ENCODE peak calls at places on chromosomes 4 and X, in eight cellular contexts. One of them, this sample, is unnamed.

GRCh38 chr4:156560701-156561100 is 410.9 kb downstream of the PDGFC start:
- DNase-seq in MM.1S: no peak
- DNase-seq in SK-N-SH: no peak
- DNase-seq in Karpas-422: no peak
- DNase-seq in HCT116: no peak
- DNase-seq in GM23248: peak; percentile 24
- DNase-seq in GM23338: no peak
- DNase-seq in hepatocyte: no peak
- DNase-seq in this sample: no peak

GRCh38 chrX:100368167-100368566 is 41.9 kb downstream of the PCDH19 start:
- DNase-seq in MM.1S: peak; percentile 23
- DNase-seq in SK-N-SH: peak; percentile 21
- DNase-seq in Karpas-422: peak; percentile 81
- DNase-seq in HCT116: peak; percentile 4
- DNase-seq in GM23248: peak; percentile 22
- DNase-seq in GM23338: peak; percentile 49
- DNase-seq in hepatocyte: peak; percentile 19
- DNase-seq in this sample: peak; percentile 11

GRCh38 chr4:76681996-76682395 is 215.9 kb downstream of the SOWAHB start:
- DNase-seq in MM.1S: no peak
- DNase-seq in SK-N-SH: no peak
- DNase-seq in Karpas-422: no peak
- DNase-seq in HCT116: no peak
- DNase-seq in GM23248: no peak
- DNase-seq in GM23338: no peak
- DNase-seq in hepatocyte: no peak
- DNase-seq in this sample: no peak

GRCh38 chr4:5893013-5893580 is at the start of gene CRMP1:
- DNase-seq in MM.1S: no peak
- DNase-seq in SK-N-SH: peak; percentile 97
- DNase-seq in Karpas-422: no peak
- DNase-seq in HCT116: no peak
- DNase-seq in GM23248: peak; percentile 32
- DNase-seq in GM23338: peak; percentile 85
- DNase-seq in hepatocyte: peak; percentile 51
- DNase-seq in this sample: no peak

GRCh38 chr4:74158561-74159396 is 861 bp downstream of the MTHFD2L start:
- DNase-seq in MM.1S: no peak
- DNase-seq in SK-N-SH: no peak
- DNase-seq in Karpas-422: peak; percentile 59
- DNase-seq in HCT116: no peak
- DNase-seq in GM23248: peak; percentile 62
- DNase-seq in GM23338: no peak
- DNase-seq in hepatocyte: no peak
- DNase-seq in this sample: peak; percentile 29

GRCh38 chrX:121013897-121014455 is 28.4 kb upstream of the CT47A1 start:
- DNase-seq in MM.1S: no peak
- DNase-seq in SK-N-SH: no peak
- DNase-seq in Karpas-422: no peak
- DNase-seq in HCT116: no peak
- DNase-seq in GM23248: no peak
- DNase-seq in GM23338: no peak
- DNase-seq in hepatocyte: no peak
- DNase-seq in this sample: no peak

GRCh38 chrX:30153881-30154260 is 61.5 kb upstream of the MAGEB2 start:
- DNase-seq in MM.1S: no peak
- DNase-seq in SK-N-SH: no peak
- DNase-seq in Karpas-422: no peak
- DNase-seq in HCT116: no peak
- DNase-seq in GM23248: peak; percentile 1
- DNase-seq in GM23338: no peak
- DNase-seq in hepatocyte: no peak
- DNase-seq in this sample: no peak

GRCh38 chrX:23799469-23800065 is 16.6 kb downstream of the SAT1 start:
- DNase-seq in MM.1S: no peak
- DNase-seq in SK-N-SH: no peak
- DNase-seq in Karpas-422: no peak
- DNase-seq in HCT116: no peak
- DNase-seq in GM23248: peak; percentile 26
- DNase-seq in GM23338: no peak
- DNase-seq in hepatocyte: peak; percentile 53
- DNase-seq in this sample: no peak

GRCh38 chrX:132009344-132009743 is 13.8 kb upstream of the STK26 start:
- DNase-seq in MM.1S: no peak
- DNase-seq in SK-N-SH: no peak
- DNase-seq in Karpas-422: no peak
- DNase-seq in HCT116: no peak
- DNase-seq in GM23248: no peak
- DNase-seq in GM23338: no peak
- DNase-seq in hepatocyte: no peak
- DNase-seq in this sample: no peak

GRCh38 chr4:80071643-80072606 is 1.1 kb downstream of the ANTXR2 start:
- DNase-seq in MM.1S: no peak
- DNase-seq in SK-N-SH: no peak
- DNase-seq in Karpas-422: no peak
- DNase-seq in HCT116: no peak
- DNase-seq in GM23248: peak; percentile 65
- DNase-seq in GM23338: peak; percentile 69
- DNase-seq in hepatocyte: peak; percentile 49
- DNase-seq in this sample: no peak

GRCh38 chr4:102988429-102989020 is 31.0 kb downstream of the SLC9B1 start:
- DNase-seq in MM.1S: no peak
- DNase-seq in SK-N-SH: no peak
- DNase-seq in Karpas-422: no peak
- DNase-seq in HCT116: no peak
- DNase-seq in GM23248: no peak
- DNase-seq in GM23338: no peak
- DNase-seq in hepatocyte: no peak
- DNase-seq in this sample: no peak

GRCh38 chrX:39398215-39398972 is 597.1 kb downstream of the MID1IP1 start:
- DNase-seq in MM.1S: no peak
- DNase-seq in SK-N-SH: no peak
- DNase-seq in Karpas-422: no peak
- DNase-seq in HCT116: no peak
- DNase-seq in GM23248: no peak
- DNase-seq in GM23338: no peak
- DNase-seq in hepatocyte: peak; percentile 26
- DNase-seq in this sample: no peak

GRCh38 chrX:1434871-1435240 is 17.9 kb downstream of the ASMTL start:
- DNase-seq in MM.1S: no peak
- DNase-seq in SK-N-SH: no peak
- DNase-seq in Karpas-422: no peak
- DNase-seq in HCT116: no peak
- DNase-seq in GM23248: no peak
- DNase-seq in GM23338: no peak
- DNase-seq in hepatocyte: no peak
- DNase-seq in this sample: no peak

GRCh38 chr4:126715067-126715466 is 917.7 kb upstream of the INTU start:
- DNase-seq in MM.1S: no peak
- DNase-seq in SK-N-SH: no peak
- DNase-seq in Karpas-422: no peak
- DNase-seq in HCT116: no peak
- DNase-seq in GM23248: no peak
- DNase-seq in GM23338: peak; percentile 33
- DNase-seq in hepatocyte: no peak
- DNase-seq in this sample: no peak

GRCh38 chr4:108106186-108106585 is 62.5 kb downstream of the LEF1 start:
- DNase-seq in MM.1S: no peak
- DNase-seq in SK-N-SH: no peak
- DNase-seq in Karpas-422: no peak
- DNase-seq in HCT116: no peak
- DNase-seq in GM23248: no peak
- DNase-seq in GM23338: no peak
- DNase-seq in hepatocyte: no peak
- DNase-seq in this sample: no peak

GRCh38 chr4:124090007-124090406 is 622.5 kb downstream of the ANKRD50 start:
- DNase-seq in MM.1S: no peak
- DNase-seq in SK-N-SH: no peak
- DNase-seq in Karpas-422: no peak
- DNase-seq in HCT116: no peak
- DNase-seq in GM23248: no peak
- DNase-seq in GM23338: no peak
- DNase-seq in hepatocyte: no peak
- DNase-seq in this sample: no peak

GRCh38 chr4:108601096-108601495 is 19.3 kb upstream of the RPL34 start:
- DNase-seq in MM.1S: no peak
- DNase-seq in SK-N-SH: no peak
- DNase-seq in Karpas-422: no peak
- DNase-seq in HCT116: no peak
- DNase-seq in GM23248: no peak
- DNase-seq in GM23338: no peak
- DNase-seq in hepatocyte: no peak
- DNase-seq in this sample: no peak

GRCh38 chr4:40401096-40401495 is 66.0 kb downstream of the CHRNA9 start:
- DNase-seq in MM.1S: no peak
- DNase-seq in SK-N-SH: no peak
- DNase-seq in Karpas-422: no peak
- DNase-seq in HCT116: no peak
- DNase-seq in GM23248: no peak
- DNase-seq in GM23338: no peak
- DNase-seq in hepatocyte: no peak
- DNase-seq in this sample: no peak

GRCh38 chrX:7067266-7067665 is 80.2 kb upstream of the STS start:
- DNase-seq in MM.1S: no peak
- DNase-seq in SK-N-SH: no peak
- DNase-seq in Karpas-422: no peak
- DNase-seq in HCT116: no peak
- DNase-seq in GM23248: no peak
- DNase-seq in GM23338: no peak
- DNase-seq in hepatocyte: no peak
- DNase-seq in this sample: no peak
- H3K4me1 ChIP-seq in MM.1S: no peaks in the 10 kb centered on the region
- H3K4me1 ChIP-seq in SK-N-SH: no peaks in the 10 kb centered on the region
- H3K4me1 ChIP-seq in Karpas-422: peaks cover 51% of the 10 kb centered on the region
- H3K4me1 ChIP-seq in HCT116: no peaks in the 10 kb centered on the region
- H3K4me1 ChIP-seq in GM23248: no peaks in the 10 kb centered on the region
- H3K4me1 ChIP-seq in GM23338: no peaks in the 10 kb centered on the region
- H3K4me1 ChIP-seq in hepatocyte: no peaks in the 10 kb centered on the region
- H3K4me1 ChIP-seq in this sample: peaks cover 12% of the 10 kb centered on the region

DNA sequence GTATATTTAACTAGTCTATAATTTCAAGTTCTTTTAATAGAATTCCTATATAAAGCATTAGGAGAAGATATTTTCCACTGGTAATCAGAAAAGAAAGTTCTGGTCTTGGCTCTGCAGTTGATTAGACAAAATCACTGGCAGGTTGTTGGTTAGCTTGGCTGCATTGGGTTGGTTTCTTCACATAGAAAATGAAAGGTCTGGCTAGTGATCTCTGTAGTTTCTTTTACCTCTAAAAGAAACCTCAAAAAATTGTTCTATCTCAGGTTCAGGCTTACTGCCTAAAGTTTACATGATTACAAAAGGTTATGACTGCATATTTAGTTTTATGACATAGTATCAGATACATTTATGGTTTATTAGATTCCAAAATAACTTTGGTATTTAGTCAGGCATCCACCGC is 95.8 kb upstream of the NAP1L5 start:
- DNase-seq in MM.1S: no peak
- DNase-seq in SK-N-SH: no peak
- DNase-seq in Karpas-422: no peak
- DNase-seq in HCT116: no peak
- DNase-seq in GM23248: no peak
- DNase-seq in GM23338: no peak
- DNase-seq in hepatocyte: no peak
- DNase-seq in this sample: no peak
- H3K9me2 ChIP-seq in MM.1S: no peaks in the 10 kb centered on the region
- H3K9me2 ChIP-seq in SK-N-SH: no peaks in the 10 kb centered on the region
- H3K9me2 ChIP-seq in Karpas-422: no peaks in the 10 kb centered on the region
- H3K9me2 ChIP-seq in HCT116: no peaks in the 10 kb centered on the region
- H3K9me2 ChIP-seq in GM23248: no peaks in the 10 kb centered on the region
- H3K9me2 ChIP-seq in GM23338: no peaks in the 10 kb centered on the region
- H3K9me2 ChIP-seq in hepatocyte: no peaks in the 10 kb centered on the region
- H3K9me2 ChIP-seq in this sample: no peaks in the 10 kb centered on the region

DNA sequence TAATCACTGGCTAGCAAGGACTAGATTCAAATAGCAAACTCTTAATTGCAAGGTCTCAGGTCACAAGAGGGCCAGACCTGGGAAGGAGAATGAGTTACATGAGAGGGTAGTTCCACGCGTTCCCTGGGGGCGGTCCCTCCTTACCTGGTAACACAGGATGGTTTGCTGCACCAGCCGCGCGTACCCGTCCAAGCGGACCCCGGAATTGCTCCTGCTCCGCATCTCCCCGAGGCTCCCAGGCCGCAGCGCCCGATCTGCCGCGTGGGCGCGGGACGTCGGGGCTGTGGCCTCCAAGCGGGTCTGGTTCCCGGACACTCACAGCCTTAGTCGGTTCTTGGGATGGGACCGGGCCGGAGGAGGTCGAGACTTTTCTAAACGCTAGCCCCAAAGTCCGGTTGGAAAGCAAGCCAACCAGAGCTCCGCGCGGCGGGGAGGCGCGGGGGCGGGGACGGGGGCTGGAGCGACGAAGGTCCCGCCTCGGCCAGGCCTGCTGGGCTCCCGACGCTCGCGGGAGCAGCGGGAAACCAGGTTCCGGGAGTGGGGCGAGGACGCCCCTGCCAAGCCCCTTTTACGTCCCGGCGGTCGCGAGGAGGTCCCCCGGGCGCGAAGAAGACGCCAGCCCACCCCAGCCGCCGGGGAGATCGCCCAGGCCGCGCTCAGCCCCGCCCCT is at the start of gene PHKA2:
- DNase-seq in MM.1S: peak; percentile 43
- DNase-seq in SK-N-SH: peak; percentile 83
- DNase-seq in Karpas-422: peak; percentile 84
- DNase-seq in HCT116: no peak
- DNase-seq in GM23248: peak; percentile 70
- DNase-seq in GM23338: peak; percentile 61
- DNase-seq in hepatocyte: peak; percentile 70
- DNase-seq in this sample: no peak
- H2AFZ ChIP-seq in MM.1S: peak within 1 kb of the TSS; percentile 66
- H2AFZ ChIP-seq in SK-N-SH: peak within 1 kb of the TSS; percentile 84
- H2AFZ ChIP-seq in Karpas-422: peak within 1 kb of the TSS; percentile 66
- H2AFZ ChIP-seq in HCT116: no peak within 1 kb of the TSS
- H2AFZ ChIP-seq in GM23248: peak within 1 kb of the TSS; percentile 84
- H2AFZ ChIP-seq in GM23338: peak within 1 kb of the TSS; percentile 78
- H2AFZ ChIP-seq in hepatocyte: peak within 1 kb of the TSS; percentile 32
- H2AFZ ChIP-seq in this sample: peak within 1 kb of the TSS; percentile 63

GRCh38 chr4:186624951-186625350 is 69.6 kb upstream of the MTNR1A start:
- DNase-seq in MM.1S: no peak
- DNase-seq in SK-N-SH: no peak
- DNase-seq in Karpas-422: no peak
- DNase-seq in HCT116: no peak
- DNase-seq in GM23248: peak; percentile 81
- DNase-seq in GM23338: no peak
- DNase-seq in hepatocyte: no peak
- DNase-seq in this sample: no peak
- H3K4me1 ChIP-seq in MM.1S: peaks cover 4% of the 10 kb centered on the region
- H3K4me1 ChIP-seq in SK-N-SH: peaks cover 27% of the 10 kb centered on the region
- H3K4me1 ChIP-seq in Karpas-422: no peaks in the 10 kb centered on the region
- H3K4me1 ChIP-seq in HCT116: no peaks in the 10 kb centered on the region
- H3K4me1 ChIP-seq in GM23248: peaks cover 50% of the 10 kb centered on the region
- H3K4me1 ChIP-seq in GM23338: peaks cover 8% of the 10 kb centered on the region
- H3K4me1 ChIP-seq in hepatocyte: no peaks in the 10 kb centered on the region
- H3K4me1 ChIP-seq in this sample: no peaks in the 10 kb centered on the region

GRCh38 chr4:7187297-7187592 is 5.1 kb upstream of the SORCS2 start:
- DNase-seq in MM.1S: no peak
- DNase-seq in SK-N-SH: no peak
- DNase-seq in Karpas-422: peak; percentile 60
- DNase-seq in HCT116: no peak
- DNase-seq in GM23248: no peak
- DNase-seq in GM23338: no peak
- DNase-seq in hepatocyte: no peak
- DNase-seq in this sample: no peak
- H3K9me2 ChIP-seq in MM.1S: no peaks in the 10 kb centered on the region
- H3K9me2 ChIP-seq in SK-N-SH: no peaks in the 10 kb centered on the region
- H3K9me2 ChIP-seq in Karpas-422: no peaks in the 10 kb centered on the region
- H3K9me2 ChIP-seq in HCT116: no peaks in the 10 kb centered on the region
- H3K9me2 ChIP-seq in GM23248: no peaks in the 10 kb centered on the region
- H3K9me2 ChIP-seq in GM23338: no peaks in the 10 kb centered on the region
- H3K9me2 ChIP-seq in hepatocyte: no peaks in the 10 kb centered on the region
- H3K9me2 ChIP-seq in this sample: peaks cover 2% of the 10 kb centered on the region

This sample was measured in OCI-LY7.